ENCODE peak calls at places on chromosomes 7 and 10, in five cellular contexts. L, F, R, M and B are unnamed samples.
A peak's percentile ranks its signal among the peaks of the same experiment; 100 is the strongest.

GRCh38 chr10:35961501-35961900 is 319.4 kb upstream of the FZD8 start:
- DNase-seq in R (no peak), F (no peak), M (no peak), L (no peak), B (no peak)

GRCh38 chr7:81549484-81550016 is 220.3 kb downstream of the HGF start:
- DNase-seq in M (no peak), L (peak; percentile 45), F (no peak), R (no peak), B (no peak)

GRCh38 chr7:76011437-76011836 is 17.0 kb upstream of the TMEM120A start:
- DNase-seq in R (no peak), F (no peak), L (no peak), M (no peak), B (no peak)

GRCh38 chr7:132134814-132135445 is 441.3 kb downstream of the PLXNA4 start:
- DNase-seq in L (no peak), M (no peak), F (no peak), R (no peak), B (no peak)

GRCh38 chr10:90846746-90847145 is 11.1 kb downstream of the HTR7 start:
- DNase-seq in M (no peak), F (no peak), L (no peak), R (no peak), B (no peak)

GRCh38 chr7:93160410-93160809 is 12.2 kb upstream of the SAMD9L start:
- DNase-seq in F (no peak), R (no peak), M (no peak), L (no peak), B (no peak)

GRCh38 chr10:12549297-12549696 is 199.9 kb downstream of the CAMK1D start:
- DNase-seq in M (peak; percentile 23), R (no peak), L (no peak), F (no peak), B (no peak)

GRCh38 chr10:125016611-125017202 is 74.8 kb downstream of the ZRANB1 start:
- DNase-seq in F (peak; percentile 66), R (no peak), L (no peak), M (no peak), B (no peak)

GRCh38 chr7:142017451-142017850 is 21.8 kb downstream of the MGAM start:
- DNase-seq in R (no peak), L (no peak), F (no peak), M (no peak), B (no peak)

GRCh38 chr7:106243893-106244292 is 40.9 kb downstream of the NAMPT start:
- DNase-seq in F (no peak), M (no peak), R (no peak), L (no peak), B (no peak)

GRCh38 chr10:133091316-133091715 is 3.6 kb downstream of the ADGRA1 start:
- DNase-seq in M (no peak), R (no peak), F (no peak), L (no peak), B (no peak)

GRCh38 chr10:514137-514671 is 175.3 kb downstream of the DIP2C start:
- DNase-seq in L (no peak), M (no peak), R (no peak), F (no peak), B (no peak)

GRCh38 chr7:120725376-120726039 is 132.4 kb downstream of the TSPAN12 start:
- DNase-seq in F (no peak), L (no peak), M (peak; percentile 23), R (no peak), B (no peak)

GRCh38 chr7:47266131-47266706 is 315.7 kb downstream of the TNS3 start:
- DNase-seq in F (peak; percentile 47), L (peak; percentile 68), M (peak; percentile 66), R (no peak), B (no peak)

GRCh38 chr7:105759670-105760548 is 116.5 kb downstream of the ATXN7L1 start:
- DNase-seq in F (peak; percentile 72), L (no peak), R (no peak), M (peak; percentile 71), B (no peak)

GRCh38 chr7:35004531-35005096 is 32.7 kb downstream of the DPY19L1 start:
- DNase-seq in M (peak; percentile 69), R (no peak), F (no peak), L (no peak), B (no peak)

GRCh38 chr7:141409911-141410329 is 141.3 kb upstream of the AGK start:
- DNase-seq in F (no peak), R (no peak), M (no peak), L (peak; percentile 61), B (no peak)

GRCh38 chr10:7752251-7752650 is 35.5 kb downstream of the KIN start:
- DNase-seq in F (no peak), L (no peak), M (no peak), R (no peak), B (no peak)

GRCh38 chr10:100516847-100517246 is 2.8 kb downstream of the SEC31B start:
- DNase-seq in F (no peak), L (peak; percentile 59), R (no peak), M (peak; percentile 24), B (no peak)

DNA sequence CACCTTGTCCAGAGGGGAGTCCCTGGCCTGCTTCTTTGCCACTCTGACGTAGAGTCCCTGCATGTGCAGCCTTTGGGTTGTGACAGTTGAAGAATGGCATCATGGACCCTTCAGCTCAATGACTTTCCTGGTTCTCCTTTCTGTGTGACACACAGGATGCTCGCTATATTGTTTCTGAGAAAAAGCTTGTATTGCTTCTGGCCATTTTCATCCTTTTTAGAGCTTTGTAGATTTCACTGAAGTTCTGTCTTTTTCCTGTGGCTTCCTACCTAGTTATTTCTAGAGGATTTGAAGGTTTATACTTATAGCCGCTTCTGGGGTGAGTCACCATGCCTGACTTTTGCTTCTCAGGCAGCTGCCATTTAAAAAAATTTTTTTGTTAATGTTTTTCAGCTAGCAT is 27.0 kb downstream of the SND1 start:
- DNase-seq in L (no peak), R (no peak), F (no peak), M (no peak), B (no peak)
- H3K9me3 ChIP-seq in L (no peaks in the 10 kb centered on the region), R (peaks cover 6% of the 10 kb centered on the region), F (no peaks in the 10 kb centered on the region), M (no peaks in the 10 kb centered on the region), B (peaks cover 12% of the 10 kb centered on the region)

DNA sequence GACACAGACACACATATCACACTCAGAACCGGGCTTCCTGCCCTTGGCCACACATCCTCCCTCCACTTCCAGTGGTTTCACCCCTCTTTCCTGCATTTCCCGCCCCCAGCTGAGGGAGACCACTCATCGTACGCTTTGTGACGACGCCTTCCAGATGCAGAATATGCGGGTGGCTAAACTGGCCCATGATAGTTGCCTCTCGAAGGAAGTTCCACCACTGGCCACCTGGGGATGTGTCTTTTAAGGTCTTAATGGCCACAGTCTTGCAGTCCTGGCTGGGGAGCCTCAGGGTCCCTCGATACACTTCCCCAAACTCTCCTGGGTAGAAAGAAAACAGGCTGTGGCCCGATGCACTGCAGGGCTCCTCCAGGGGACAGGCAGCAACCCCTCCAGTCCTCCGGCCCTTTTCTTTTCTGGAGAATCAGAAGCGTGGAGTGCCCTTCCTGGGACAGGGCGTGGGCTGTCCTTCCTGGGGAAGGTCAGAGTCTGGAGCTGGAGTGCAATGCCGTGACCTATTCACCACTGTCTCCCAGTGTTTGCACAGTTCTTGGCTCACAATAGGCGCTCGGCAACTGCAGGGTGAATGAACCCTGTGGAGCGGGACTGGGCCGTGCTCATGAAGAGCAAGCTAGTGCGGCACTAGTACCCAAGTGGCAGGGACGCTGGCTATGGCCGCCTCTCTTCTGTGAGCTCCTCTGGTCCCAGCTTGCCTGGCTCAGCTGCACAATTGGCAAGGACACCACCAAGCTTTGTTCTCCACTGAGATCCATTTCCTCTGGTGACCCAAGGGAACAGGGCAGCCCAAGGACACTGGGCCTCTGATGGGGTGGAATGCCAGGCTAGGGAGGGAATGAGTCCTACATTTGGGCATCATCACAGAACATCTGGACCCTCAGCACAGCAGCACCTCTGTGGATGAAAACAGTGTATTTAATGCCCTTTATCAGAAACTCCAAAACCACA is 13.2 kb downstream of the EPHA1 start:
- DNase-seq in R (no peak), F (no peak), M (no peak), L (peak; percentile 36), B (no peak)
- H3K4me1 ChIP-seq in R (no peaks in the 10 kb centered on the region), F (peaks cover 38% of the 10 kb centered on the region), M (peaks cover 13% of the 10 kb centered on the region), L (no peaks in the 10 kb centered on the region), B (no peaks in the 10 kb centered on the region)

DNA sequence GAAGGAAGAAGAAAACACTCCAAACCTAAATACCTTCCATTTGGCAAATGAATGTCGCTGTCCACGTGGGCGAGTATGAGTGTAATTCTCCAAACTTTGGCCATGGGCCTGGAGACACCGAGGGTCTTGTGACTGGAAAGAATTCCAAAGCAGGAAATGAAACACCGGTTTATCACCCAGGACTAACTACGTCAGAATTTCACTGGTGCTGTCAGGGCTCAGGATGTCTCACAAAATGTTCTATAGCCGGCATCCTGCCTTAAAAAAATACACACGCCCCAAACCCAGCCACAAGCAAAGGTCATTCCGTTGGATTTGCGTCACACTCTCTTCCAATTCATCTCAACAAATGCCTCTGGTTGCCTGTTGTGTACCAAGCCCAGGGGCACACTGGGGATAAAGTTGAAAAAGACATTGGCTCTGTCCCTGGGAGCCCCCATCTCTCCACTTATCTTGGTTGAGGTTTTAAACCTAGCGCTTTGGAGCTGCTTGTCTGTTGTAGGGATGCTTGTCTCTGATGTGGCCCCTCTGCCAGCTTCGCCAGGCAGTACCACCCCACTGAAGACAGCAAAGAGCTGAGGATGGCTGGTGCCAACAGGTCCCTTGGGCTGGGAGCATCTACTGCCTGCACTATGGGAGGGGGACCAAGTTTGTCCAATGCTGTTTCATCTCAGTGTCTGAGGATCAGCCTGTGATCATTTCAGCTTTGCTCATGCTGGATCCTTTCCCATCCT is 31.2 kb downstream of the GSTO2 start:
- DNase-seq in L (no peak), R (no peak), F (no peak), M (peak; percentile 24), B (peak; percentile 60)
- H3K27ac ChIP-seq in L (no peak overlapping the region), R (no peak overlapping the region), F (peak overlapping the region; percentile 37), M (peak overlapping the region; percentile 45), B (no peak overlapping the region)

GRCh38 chr10:37344413-37344812 is 219.0 kb downstream of the ANKRD30A start:
- DNase-seq in L (no peak), F (no peak), R (no peak), M (no peak), B (no peak)
- H3K9me3 ChIP-seq in L (peaks cover 29% of the 10 kb centered on the region), F (no peaks in the 10 kb centered on the region), R (no peaks in the 10 kb centered on the region), M (no peaks in the 10 kb centered on the region), B (no peaks in the 10 kb centered on the region)

GRCh38 chr7:45886931-45887667 is 1.2 kb upstream of the IGFBP1 start:
- DNase-seq in R (no peak), M (no peak), L (no peak), F (no peak), B (no peak)

GRCh38 chr7:45890125-45890901 is 2.0 kb downstream of the IGFBP1 start:
- DNase-seq in F (no peak), M (no peak), L (no peak), R (no peak), B (no peak)

GRCh38 chr7:45888185-45888992 is at the start of gene IGFBP1:
- DNase-seq in R (no peak), F (no peak), M (peak; percentile 40), L (peak; percentile 45), B (no peak)

GRCh38 chr7:45889367-45890067 is 1.2 kb downstream of the IGFBP1 start:
- DNase-seq in M (no peak), R (no peak), F (no peak), L (no peak), B (no peak)

GRCh38 chr7:45888993-45889366 is 692 bp downstream of the IGFBP1 start:
- DNase-seq in F (no peak), R (no peak), M (no peak), L (peak; percentile 51), B (no peak)
- H3K4me1 ChIP-seq in F (no peaks in the 10 kb centered on the region), R (no peaks in the 10 kb centered on the region), M (peaks cover 47% of the 10 kb centered on the region), L (peaks cover 3% of the 10 kb centered on the region), B (no peaks in the 10 kb centered on the region)

DNA sequence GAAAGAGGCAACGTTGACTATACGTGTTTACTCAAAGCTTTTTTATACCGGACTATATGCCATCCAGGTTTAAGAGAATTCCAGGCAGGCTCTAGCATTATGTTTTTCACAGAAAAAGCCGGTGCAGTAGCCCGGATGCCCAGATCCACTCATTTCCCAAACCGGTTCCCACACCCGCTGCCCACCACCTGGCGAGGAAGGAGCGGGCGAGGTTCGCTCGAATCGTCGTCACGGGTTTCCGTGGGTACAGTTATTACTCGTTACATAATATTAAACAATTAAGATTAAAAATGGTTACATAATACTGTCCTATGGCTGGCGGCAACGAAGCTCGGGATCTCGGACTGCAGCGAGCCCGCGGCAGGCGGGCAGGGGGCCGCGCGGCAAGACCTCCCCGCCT is 802 bp downstream of the GRB10 start:
- DNase-seq in M (no peak), F (no peak), L (no peak), R (no peak), B (no peak)
- H3K27ac ChIP-seq in M (peak overlapping the region; percentile 80), F (no peak overlapping the region), L (no peak overlapping the region), R (no peak overlapping the region), B (no peak overlapping the region)